ENCODE peak calls at places on chromosomes 6 and 20, in seven cellular contexts. G, E, I, H, A, K and X are unnamed samples.

GRCh38 chr6:76247527-76247926 is 175.1 kb upstream of the IMPG1 start:
- DNase-seq in G (no peak), E (no peak), I (peak; percentile 46), H (no peak), A (no peak), K (no peak), X (no peak)

GRCh38 chr6:143583542-143584330 is 72.2 kb upstream of the FUCA2 start:
- DNase-seq in G (peak; percentile 60), E (no peak), I (no peak), H (no peak), A (no peak), K (no peak), X (no peak)

GRCh38 chr6:158373209-158373608 is 60.9 kb downstream of the TULP4 start:
- DNase-seq in G (no peak), E (no peak), I (no peak), H (no peak), A (no peak), K (no peak), X (no peak)

GRCh38 chr6:11712760-11713159 is 65.8 kb downstream of the ADTRP start:
- DNase-seq in G (no peak), E (no peak), I (no peak), H (no peak), A (no peak), K (no peak), X (peak; percentile 57)

GRCh38 chr6:2913621-2914317 is 10.7 kb upstream of the SERPINB9 start:
- DNase-seq in G (no peak), E (no peak), I (no peak), H (no peak), A (no peak), K (no peak), X (no peak)

GRCh38 chr6:133553652-133554051 is 312.5 kb downstream of the EYA4 start:
- DNase-seq in G (peak; percentile 27), E (peak; percentile 23), I (peak; percentile 58), H (peak; percentile 16), A (peak; percentile 61), K (no peak), X (no peak)

GRCh38 chr6:106608080-106608668 is 21.1 kb downstream of the RTN4IP1 start:
- DNase-seq in G (peak; percentile 54), E (no peak), I (peak; percentile 46), H (peak; percentile 15), A (peak; percentile 22), K (peak; percentile 40), X (no peak)

GRCh38 chr6:21166754-21167153 is 426.8 kb upstream of the SOX4 start:
- DNase-seq in G (no peak), E (no peak), I (no peak), H (no peak), A (no peak), K (no peak), X (no peak)

GRCh38 chr6:53058388-53058890 is 6.8 kb upstream of the FBXO9 start:
- DNase-seq in G (no peak), E (no peak), I (no peak), H (no peak), A (no peak), K (no peak), X (no peak)

GRCh38 chr20:45097485-45098095 is 3.3 kb downstream of the KCNS1 start:
- DNase-seq in G (peak; percentile 10), E (no peak), I (no peak), H (no peak), A (peak; percentile 28), K (no peak), X (no peak)

GRCh38 chr6:70166088-70166958 is 136.6 kb downstream of the COL9A1 start:
- DNase-seq in G (peak; percentile 0), E (no peak), I (peak; percentile 38), H (peak; percentile 49), A (peak; percentile 76), K (no peak), X (no peak)

GRCh38 chr20:43463864-43464785 is 6.4 kb downstream of the SRSF6 start:
- DNase-seq in G (no peak), E (no peak), I (no peak), H (no peak), A (no peak), K (no peak), X (no peak)

GRCh38 chr6:122405417-122405816 is 6.0 kb downstream of the HSF2 start:
- DNase-seq in G (peak; percentile 6), E (no peak), I (no peak), H (no peak), A (no peak), K (no peak), X (no peak)

GRCh38 chr6:137316626-137317025 is 97.4 kb upstream of the IFNGR1 start:
- DNase-seq in G (no peak), E (no peak), I (no peak), H (no peak), A (no peak), K (no peak), X (no peak)

GRCh38 chr6:100088009-100088408 is 94.0 kb upstream of the MCHR2 start:
- DNase-seq in G (peak; percentile 84), E (no peak), I (no peak), H (no peak), A (no peak), K (no peak), X (no peak)

GRCh38 chr20:31698803-31699718 is 23.6 kb downstream of the BCL2L1 start:
- DNase-seq in G (peak; percentile 98), E (peak; percentile 25), I (no peak), H (peak; percentile 67), A (peak; percentile 58), K (no peak), X (peak; percentile 84)

GRCh38 chr6:100700009-100700408 is 181.1 kb downstream of the ASCC3 start:
- DNase-seq in G (no peak), E (no peak), I (no peak), H (no peak), A (no peak), K (no peak), X (no peak)

GRCh38 chr6:137051790-137052472 is 7.2 kb upstream of the IL20RA start:
- DNase-seq in G (no peak), E (no peak), I (no peak), H (no peak), A (no peak), K (no peak), X (no peak)

GRCh38 chr6:35318845-35319220 is 21.2 kb downstream of the DEF6 start:
- DNase-seq in G (peak; percentile 3), E (no peak), I (no peak), H (no peak), A (no peak), K (no peak), X (no peak)

GRCh38 chr6:170597278-170597677 is 12.8 kb upstream of the PDCD2 start:
- DNase-seq in G (no peak), E (no peak), I (no peak), H (no peak), A (no peak), K (no peak), X (no peak)

DNA sequence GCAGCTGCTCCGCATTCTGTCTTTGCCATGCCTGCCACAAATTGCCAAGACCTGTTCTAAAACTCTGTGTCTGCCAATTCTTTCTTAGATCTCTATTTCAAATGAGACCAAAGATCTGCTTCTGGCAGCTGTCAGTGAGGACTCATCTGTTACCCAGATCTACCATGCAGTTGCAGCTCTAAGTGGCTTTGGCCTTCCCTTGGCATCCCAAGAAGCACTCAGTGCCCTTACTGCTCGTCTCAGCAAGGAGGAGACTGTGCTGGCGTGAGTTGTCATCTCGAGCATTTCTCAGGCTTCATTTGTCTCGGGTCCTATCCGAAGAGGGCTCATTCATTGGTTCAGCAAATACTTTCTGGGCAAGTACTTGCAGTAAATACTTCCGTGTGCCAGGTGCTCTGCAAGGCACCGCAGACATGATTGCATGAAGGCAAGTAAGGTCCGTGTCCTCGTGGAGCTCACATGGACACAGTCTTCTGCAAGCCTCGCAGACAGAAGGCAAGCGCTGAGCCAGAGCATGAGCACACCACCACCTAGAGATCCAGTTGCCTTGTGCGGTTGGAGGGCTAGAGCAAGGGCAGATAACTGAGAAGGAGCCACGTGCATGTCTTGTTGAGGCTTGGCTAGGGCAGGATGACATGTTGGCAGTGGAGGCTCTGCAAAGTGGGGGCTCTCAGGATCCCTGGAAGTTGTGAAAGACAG is 19.8 kb upstream of the MROH8 start:
- DNase-seq in G (no peak), E (no peak), I (no peak), H (no peak), A (peak; percentile 6), K (no peak), X (no peak)
- H3K36me3 ChIP-seq in G (peaks cover 31% of the 10 kb centered on the region), E (no peaks in the 10 kb centered on the region), I (peaks cover 78% of the 10 kb centered on the region), H (peaks cover 45% of the 10 kb centered on the region), A (peaks cover 21% of the 10 kb centered on the region), K (peaks cover 28% of the 10 kb centered on the region), X (peaks cover 8% of the 10 kb centered on the region)

GRCh38 chr20:62120365-62120762 is 1.9 kb upstream of the LSM14B start:
- DNase-seq in G (no peak), E (no peak), I (no peak), H (no peak), A (no peak), K (no peak), X (no peak)
- H3K4me1 ChIP-seq in G (peaks cover 9% of the 10 kb centered on the region), E (peaks cover 5% of the 10 kb centered on the region), I (peaks cover 22% of the 10 kb centered on the region), H (peaks cover 18% of the 10 kb centered on the region), A (peaks cover 46% of the 10 kb centered on the region), K (no peaks in the 10 kb centered on the region), X (peaks cover 2% of the 10 kb centered on the region)

DNA sequence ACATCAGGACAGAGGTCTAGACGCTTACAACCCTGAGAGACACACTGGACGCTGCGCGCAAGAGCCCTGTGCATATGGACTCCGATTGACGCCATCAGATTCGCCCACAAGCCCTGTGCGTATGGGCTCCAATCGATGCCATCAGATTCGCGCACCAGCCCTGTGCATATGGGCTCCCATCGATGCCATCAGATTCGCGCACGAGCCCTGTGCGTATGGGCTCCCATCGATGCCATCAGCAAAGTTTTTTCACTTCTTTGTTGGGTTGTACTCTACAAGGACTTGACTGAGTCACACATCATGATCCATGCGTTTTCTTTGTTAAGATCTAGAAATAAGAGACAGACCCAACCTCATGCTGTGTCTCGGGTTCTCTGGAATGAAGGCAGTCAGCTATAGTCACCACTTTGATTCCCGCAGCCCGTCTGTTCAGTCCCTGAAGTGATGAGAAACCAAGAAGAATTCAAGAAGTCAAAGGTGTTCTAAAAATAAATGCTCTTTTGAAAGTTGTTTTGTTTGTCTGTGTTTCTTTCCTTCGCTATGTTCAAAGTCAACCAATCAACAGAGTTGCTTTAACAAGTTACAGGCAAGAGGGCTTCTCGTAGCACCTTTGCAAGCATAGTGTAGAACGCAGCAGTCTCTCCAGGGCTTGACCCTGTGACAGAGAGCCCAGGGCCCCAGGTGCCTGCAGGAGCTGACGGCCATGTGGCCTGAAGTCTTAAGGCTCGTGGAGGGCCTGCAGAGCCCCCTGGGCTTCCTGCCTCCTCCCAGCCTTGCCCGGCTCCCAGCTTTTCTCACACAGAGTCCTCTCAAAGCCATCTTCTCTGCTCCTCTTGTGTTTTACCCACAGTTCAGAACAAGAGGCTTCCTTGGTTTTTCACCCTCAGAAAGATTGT is 7.9 kb downstream of the RPS6KA2 start:
- DNase-seq in G (peak; percentile 96), E (no peak), I (no peak), H (no peak), A (no peak), K (no peak), X (no peak)
- H3K27ac ChIP-seq in G (peak overlapping the region; percentile 99), E (peak overlapping the region; percentile 87), I (no peak overlapping the region), H (peak overlapping the region; percentile 15), A (peak overlapping the region; percentile 60), K (no peak overlapping the region), X (peak overlapping the region; percentile 87)

DNA sequence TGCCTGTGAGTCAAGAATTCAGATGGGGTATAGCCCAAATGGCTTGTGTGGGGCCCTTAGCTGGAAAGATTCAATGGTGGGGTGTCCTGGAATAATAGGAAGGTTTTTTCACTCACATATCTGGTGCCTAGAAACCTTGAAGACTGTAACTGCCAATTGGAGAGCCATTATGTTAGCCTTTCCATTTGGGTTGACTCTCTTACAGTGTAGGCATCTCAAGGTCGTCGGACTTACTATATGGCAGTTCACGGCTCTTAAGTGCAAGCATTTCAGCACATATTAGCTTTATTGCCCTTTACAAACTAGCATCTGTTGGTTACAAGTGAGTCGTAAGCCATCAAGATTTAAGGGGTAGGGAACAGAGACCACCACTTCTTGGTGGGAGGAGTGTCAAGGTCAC is 74.1 kb downstream of the CD2AP start:
- DNase-seq in G (no peak), E (no peak), I (no peak), H (no peak), A (no peak), K (no peak), X (no peak)
- H3K36me3 ChIP-seq in G (peaks cover 7% of the 10 kb centered on the region), E (no peaks in the 10 kb centered on the region), I (peaks cover 4% of the 10 kb centered on the region), H (no peaks in the 10 kb centered on the region), A (no peaks in the 10 kb centered on the region), K (no peaks in the 10 kb centered on the region), X (no peaks in the 10 kb centered on the region)